ENCODE peak calls at places on chromosomes 6 and 20, in seven cellular contexts. O is stimulated activated CD4-positive, alpha-beta T cell treated with anti-CD3 and anti-CD28 coated beads, Interleukin-12 subunit alpha, Interleukin-12 subunit beta, amount 100 ng/mL, for 24 hours; P is astrocyte of the cerebellum; W is NCI-H82; U is HEK293T; I is ELF-1; G is C1 segment of cervical spinal cord. H is an unnamed sample.

GRCh38 chr20:16505894-16506293 is 67.4 kb downstream of the KIF16B start:
- DNase-seq in O (no peak), P (no peak), W (no peak), U (no peak), I (no peak), G (no peak), H (no peak)

GRCh38 chr6:139743629-139744028 is 369.2 kb upstream of the CITED2 start:
- DNase-seq in O (no peak), P (peak; percentile 83), W (no peak), U (no peak), I (no peak), G (no peak), H (no peak)

GRCh38 chr6:31354248-31354647 is 2.7 kb downstream of the HLA-B start:
- DNase-seq in O (no peak), P (no peak), W (no peak), U (no peak), I (no peak), G (no peak), H (no peak)

GRCh38 chr6:163491901-163492300 is 77.4 kb downstream of the QKI start:
- DNase-seq in O (no peak), P (no peak), W (peak; percentile 27), U (no peak), I (no peak), G (no peak), H (no peak)

GRCh38 chr20:64264091-64264490 is 8.5 kb downstream of the PCMTD2 start:
- DNase-seq in O (no peak), P (no peak), W (no peak), U (no peak), I (no peak), G (no peak), H (no peak)

GRCh38 chr20:63701329-63702035 is 5.0 kb downstream of the TNFRSF6B start:
- DNase-seq in O (no peak), P (no peak), W (no peak), U (peak; percentile 4), I (peak; percentile 1), G (no peak), H (no peak)

GRCh38 chr6:44661221-44661609 is 273.7 kb downstream of the CDC5L start:
- DNase-seq in O (no peak), P (no peak), W (no peak), U (no peak), I (peak; percentile 24), G (no peak), H (peak; percentile 60)

GRCh38 chr6:89745096-89745495 is 74.5 kb downstream of the MDN1 start:
- DNase-seq in O (no peak), P (no peak), W (no peak), U (no peak), I (no peak), G (no peak), H (no peak)

GRCh38 chr6:2360716-2361115 is 115.3 kb upstream of the GMDS start:
- DNase-seq in O (no peak), P (no peak), W (no peak), U (no peak), I (no peak), G (no peak), H (no peak)

GRCh38 chr20:63320041-63320511 is 27.1 kb downstream of the COL20A1 start:
- DNase-seq in O (no peak), P (no peak), W (no peak), U (no peak), I (no peak), G (no peak), H (no peak)

GRCh38 chr20:5531318-5532081 is 214.7 kb upstream of the PROKR2 start:
- DNase-seq in O (no peak), P (no peak), W (peak; percentile 19), U (no peak), I (no peak), G (no peak), H (no peak)

GRCh38 chr20:57076202-57076651 is 190.2 kb downstream of the BMP7 start:
- DNase-seq in O (no peak), P (no peak), W (no peak), U (no peak), I (peak; percentile 45), G (no peak), H (no peak)

GRCh38 chr6:156950084-156950483 is 172.9 kb downstream of the ARID1B start:
- DNase-seq in O (no peak), P (no peak), W (no peak), U (no peak), I (no peak), G (no peak), H (no peak)

GRCh38 chr6:21022343-21023107 is 488.3 kb downstream of the CDKAL1 start:
- DNase-seq in O (no peak), P (peak; percentile 90), W (no peak), U (peak; percentile 21), I (peak; percentile 60), G (no peak), H (no peak)

GRCh38 chr6:117547688-117548621 is 54.4 kb downstream of the GOPC start:
- DNase-seq in O (peak; percentile 26), P (no peak), W (peak; percentile 51), U (no peak), I (peak; percentile 80), G (no peak), H (no peak)

GRCh38 chr6:22980446-22980845 is 411.1 kb downstream of the HDGFL1 start:
- DNase-seq in O (no peak), P (no peak), W (peak; percentile 47), U (no peak), I (no peak), G (no peak), H (no peak)

GRCh38 chr20:39880890-39881289 is 808.1 kb downstream of the MAFB start:
- DNase-seq in O (no peak), P (no peak), W (peak; percentile 42), U (no peak), I (no peak), G (no peak), H (no peak)

GRCh38 chr6:14799928-14800327 is 445.9 kb upstream of the JARID2 start:
- DNase-seq in O (peak; percentile 22), P (peak; percentile 70), W (peak; percentile 94), U (peak; percentile 66), I (peak; percentile 77), G (no peak), H (no peak)

GRCh38 chr6:34181903-34182302 is 36.0 kb upstream of the GRM4 start:
- DNase-seq in O (no peak), P (no peak), W (no peak), U (no peak), I (no peak), G (no peak), H (no peak)

H was measured in AG09319.